ENCODE peak calls at places on chromosomes 2 and 18, in seven cellular contexts. O is transverse colon, A is A549, M is stomach, Q is HepG2, G is ovary, E is SK-N-SH. K is an unnamed sample. For H3K4me1, the result is how much of the 10 kb centered on the place peaks cover.

GRCh38 chr18:58431215-58431614 is 197.7 kb downstream of the ALPK2 start:
- DNase-seq in O (no peak), A (no peak), M (no peak), Q (no peak), G (no peak), E (no peak), K (no peak)

GRCh38 chr2:149389506-149390167 is 59.2 kb downstream of the LYPD6 start:
- DNase-seq in O (no peak), A (no peak), M (no peak), Q (no peak), G (no peak), E (peak), K (no peak)

GRCh38 chr2:147030966-147031760 is 813.7 kb upstream of the ACVR2A start:
- DNase-seq in O (no peak), A (no peak), M (no peak), Q (no peak), G (no peak), E (no peak), K (no peak)

GRCh38 chr2:222903234-222904220 is 42.7 kb downstream of the ACSL3 start:
- DNase-seq in O (peak), A (peak), M (peak), Q (peak), G (no peak), E (peak), K (no peak)

GRCh38 chr2:1099418-1099817 is 148.8 kb downstream of the SNTG2 start:
- DNase-seq in O (no peak), A (no peak), M (no peak), Q (no peak), G (no peak), E (no peak), K (no peak)

GRCh38 chr2:229779650-229780049 is 65.3 kb upstream of the DNER start:
- DNase-seq in O (no peak), A (no peak), M (no peak), Q (no peak), G (no peak), E (no peak), K (no peak)

GRCh38 chr2:27762951-27763906 is 8.3 kb upstream of the MRPL33 start:
- DNase-seq in O (no peak), A (no peak), M (no peak), Q (peak), G (no peak), E (no peak), K (no peak)

GRCh38 chr2:11875481-11875880 is 129.0 kb downstream of the LPIN1 start:
- DNase-seq in O (no peak), A (no peak), M (no peak), Q (no peak), G (no peak), E (no peak), K (no peak)

GRCh38 chr2:124867247-124867646 is 842.2 kb downstream of the CNTNAP5 start:
- DNase-seq in O (no peak), A (no peak), M (no peak), Q (no peak), G (no peak), E (no peak), K (no peak)

GRCh38 chr2:118936286-118936685 is 5.7 kb upstream of the MARCO start:
- DNase-seq in O (no peak), A (no peak), M (no peak), Q (no peak), G (no peak), E (no peak), K (no peak)

GRCh38 chr2:181574321-181574720 is 82.6 kb downstream of the CERKL start:
- DNase-seq in O (no peak), A (no peak), M (no peak), Q (no peak), G (no peak), E (no peak), K (no peak)

GRCh38 chr2:138485019-138485418 is 16.6 kb upstream of the SPOPL start:
- DNase-seq in O (no peak), A (no peak), M (no peak), Q (no peak), G (no peak), E (no peak), K (no peak)

GRCh38 chr2:134401789-134402188 is 147.9 kb downstream of the MGAT5 start:
- DNase-seq in O (no peak), A (no peak), M (no peak), Q (no peak), G (no peak), E (no peak), K (no peak)

GRCh38 chr2:169360984-169361705 is 1.2 kb downstream of the LRP2 start:
- DNase-seq in O (no peak), A (no peak), M (no peak), Q (no peak), G (no peak), E (peak), K (no peak)

GRCh38 chr18:416928-417327 is 83.6 kb downstream of the COLEC12 start:
- DNase-seq in O (no peak), A (no peak), M (no peak), Q (no peak), G (no peak), E (no peak), K (no peak)

GRCh38 chr18:417495-417894 is 83.0 kb downstream of the COLEC12 start:
- DNase-seq in O (no peak), A (no peak), M (no peak), Q (no peak), G (no peak), E (no peak), K (no peak)

GRCh38 chr18:413263-413662 is 87.2 kb downstream of the COLEC12 start:
- DNase-seq in O (no peak), A (no peak), M (no peak), Q (no peak), G (no peak), E (no peak), K (no peak)

GRCh38 chr18:415627-416612 is 84.6 kb downstream of the COLEC12 start:
- DNase-seq in O (no peak), A (no peak), M (no peak), Q (no peak), G (no peak), E (no peak), K (no peak)

DNA sequence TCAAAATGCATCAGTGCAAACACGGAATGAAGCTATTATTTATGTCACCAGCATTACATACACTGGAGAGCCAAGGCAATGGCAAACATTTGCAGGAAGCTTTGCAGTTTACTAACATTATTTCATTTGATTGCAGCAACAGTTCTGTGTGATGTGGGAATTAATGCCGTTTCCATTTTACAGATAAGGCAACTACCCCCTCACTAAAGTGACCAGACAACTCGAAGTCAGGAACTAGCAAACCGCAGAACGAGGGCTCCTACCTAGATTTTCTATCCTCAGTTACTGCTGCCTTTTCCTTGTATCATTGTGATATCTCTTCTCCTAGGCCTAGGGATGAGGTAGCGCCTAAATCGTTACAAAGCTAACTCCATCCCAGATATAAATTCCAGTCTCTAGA is 85.5 kb downstream of the COLEC12 start:
- DNase-seq in O (no peak), A (no peak), M (no peak), Q (no peak), G (no peak), E (no peak), K (no peak)
- H3K4me1 ChIP-seq in O (under half), A (under half), M (under half), Q (under half), G (under half), E (under half), K (under half)

DNA sequence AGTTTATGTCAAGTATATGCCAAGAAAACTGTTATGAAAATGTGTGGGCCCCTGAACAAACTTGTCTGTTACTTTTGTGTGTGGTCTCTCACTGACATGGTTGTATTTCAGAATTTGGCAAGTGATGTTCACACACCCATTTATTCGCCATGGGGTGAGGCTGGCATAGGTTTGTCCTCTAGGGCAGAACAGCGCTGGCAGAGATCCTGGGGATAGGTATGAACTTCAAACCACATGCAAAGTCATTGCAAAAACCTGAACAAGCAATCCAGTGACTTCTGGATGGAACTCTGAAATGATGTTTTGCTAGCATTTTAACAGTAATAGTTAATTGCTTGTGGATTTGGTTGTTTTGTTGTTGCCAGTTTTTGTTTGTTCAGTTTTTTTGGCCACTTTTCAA is 78.4 kb downstream of the MDH1 start:
- DNase-seq in O (no peak), A (no peak), M (no peak), Q (no peak), G (no peak), E (no peak), K (no peak)
- TF ChIP-seq EP300 in O (no peak), A (no peak), M (no peak), Q (no peak), G (no peak), E (no peak), K (no peak)

DNA sequence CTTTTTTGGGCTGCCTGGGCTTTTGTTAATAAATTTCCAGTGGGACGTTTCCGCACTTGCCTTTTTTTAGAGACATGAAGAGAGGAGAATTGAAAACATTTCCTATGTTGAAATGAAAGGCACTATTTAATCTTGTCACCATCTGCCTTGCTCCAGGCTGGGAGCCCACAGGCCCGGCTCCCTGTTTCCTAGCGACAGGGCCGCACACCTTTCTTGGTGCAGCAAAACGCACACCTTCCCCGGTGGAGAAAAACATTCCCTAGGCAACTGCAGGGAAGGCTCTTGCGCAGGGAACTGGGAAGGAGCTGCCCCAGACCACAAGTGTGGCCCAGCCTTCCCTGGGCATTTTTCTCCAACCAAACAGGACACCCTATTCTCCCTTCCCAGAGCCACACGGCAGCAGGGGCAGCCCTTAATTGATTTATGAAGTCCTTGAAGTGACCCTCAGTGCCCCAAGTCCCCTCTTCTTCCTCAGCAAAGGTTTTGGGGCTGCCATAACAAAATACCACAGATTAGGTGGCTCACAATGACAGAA is 132.9 kb upstream of the MSH6 start:
- DNase-seq in O (no peak), A (no peak), M (no peak), Q (no peak), G (no peak), E (no peak), K (no peak)
- H3K4me1 ChIP-seq in O (under half), A (under half), M (under half), Q (under half), G (under half), E (under half), K (under half)

GRCh38 chr2:218370410-218371063 is 11.5 kb upstream of the SLC11A1 start:
- DNase-seq in O (peak), A (no peak), M (peak), Q (peak), G (no peak), E (no peak), K (peak)
- TF ChIP-seq EP300 in O (peak), A (no peak), M (peak), Q (no peak), G (peak), E (no peak), K (peak)

DNA sequence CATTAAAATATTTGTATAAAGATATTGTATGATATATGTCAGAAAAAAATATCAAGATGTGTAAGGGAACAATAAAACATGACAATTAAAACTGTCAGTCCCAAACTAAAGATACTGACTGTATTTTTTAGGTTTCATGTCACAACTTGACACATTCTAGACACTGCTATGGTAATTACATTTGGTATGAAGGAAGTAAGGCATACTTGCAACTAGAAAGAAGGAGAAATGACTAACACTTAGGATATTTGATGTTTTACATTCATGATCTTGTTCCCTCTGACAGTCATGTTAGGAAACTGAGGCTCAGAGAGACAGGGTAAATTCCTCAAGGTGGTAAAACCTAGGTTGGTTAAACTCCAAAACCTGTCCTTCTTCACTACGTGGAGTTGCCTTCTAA is 68.3 kb downstream of the TMEFF2 start:
- DNase-seq in O (no peak), A (no peak), M (no peak), Q (no peak), G (no peak), E (no peak), K (no peak)
- H3K4me1 ChIP-seq in O (under half), A (under half), M (under half), Q (under half), G (under half), E (under half), K (under half)

GRCh38 chr2:238761802-238762373 is 86.0 kb upstream of the TWIST2 start:
- DNase-seq in O (no peak), A (no peak), M (no peak), Q (no peak), G (no peak), E (no peak), K (no peak)
- TF ChIP-seq EP300 in O (no peak), A (no peak), M (no peak), Q (no peak), G (no peak), E (no peak), K (no peak)

GRCh38 chr2:173935305-173935704 is 29.9 kb downstream of the SP3 start:
- DNase-seq in O (no peak), A (no peak), M (no peak), Q (no peak), G (no peak), E (no peak), K (no peak)
- H3K4me1 ChIP-seq in O (under half), A (under half), M (half or more), Q (under half), G (under half), E (under half), K (half or more)

GRCh38 chr2:178479275-178479616 is 846 bp upstream of the FKBP7 start:
- DNase-seq in O (no peak), A (no peak), M (no peak), Q (no peak), G (no peak), E (no peak), K (no peak)

GRCh38 chr2:178482437-178482836 is 2.2 kb downstream of the PLEKHA3 start:
- DNase-seq in O (no peak), A (no peak), M (no peak), Q (no peak), G (no peak), E (no peak), K (no peak)

GRCh38 chr2:178478442-178479274 is at the start of gene FKBP7:
- DNase-seq in O (peak), A (peak), M (peak), Q (peak), G (peak), E (peak), K (peak)

GRCh38 chr2:178479758-178480226 is 465 bp upstream of the PLEKHA3 start:
- DNase-seq in O (no peak), A (no peak), M (no peak), Q (no peak), G (no peak), E (no peak), K (peak)

GRCh38 chr2:178480227-178481181 is at the start of gene PLEKHA3:
- DNase-seq in O (peak), A (peak), M (peak), Q (peak), G (peak), E (peak), K (peak)
- TF ChIP-seq EP300 in O (no peak), A (no peak), M (no peak), Q (no peak), G (no peak), E (no peak), K (no peak)

GRCh38 chr2:72827999-72828646 is 2.3 kb upstream of the EXOC6B start:
- DNase-seq in O (no peak), A (no peak), M (no peak), Q (peak), G (no peak), E (no peak), K (no peak)
- H3K4me1 ChIP-seq in O (under half), A (under half), M (under half), Q (under half), G (under half), E (under half), K (under half)

GRCh38 chr18:44737623-44738022 is 56.9 kb downstream of the SETBP1 start:
- DNase-seq in O (no peak), A (no peak), M (no peak), Q (no peak), G (no peak), E (no peak), K (peak)

GRCh38 chr18:44740000-44740399 is 59.3 kb downstream of the SETBP1 start:
- DNase-seq in O (no peak), A (no peak), M (no peak), Q (no peak), G (no peak), E (no peak), K (no peak)

GRCh38 chr18:44735071-44735470 is 54.4 kb downstream of the SETBP1 start:
- DNase-seq in O (no peak), A (no peak), M (no peak), Q (no peak), G (no peak), E (no peak), K (no peak)

GRCh38 chr18:44733754-44734465 is 53.2 kb downstream of the SETBP1 start:
- DNase-seq in O (no peak), A (no peak), M (no peak), Q (no peak), G (no peak), E (no peak), K (no peak)

DNA sequence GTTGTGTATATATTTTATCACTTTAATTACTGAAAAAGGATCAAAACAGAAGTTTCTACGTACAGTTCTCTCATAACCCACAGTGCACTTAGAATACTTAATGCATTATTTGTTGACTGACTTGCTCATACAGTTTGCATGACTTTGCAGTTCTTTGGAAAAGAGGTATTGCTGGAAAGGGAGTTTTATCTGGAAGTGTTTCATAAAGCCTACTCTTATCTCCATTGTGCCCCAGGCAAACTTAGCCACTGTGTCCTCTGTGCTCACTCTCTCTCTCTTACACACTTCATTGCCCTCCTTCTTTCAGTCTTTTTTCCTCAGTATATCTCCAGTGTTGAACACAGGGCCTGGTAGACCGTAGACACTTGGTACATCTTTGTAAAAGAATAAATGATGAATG is 56.0 kb downstream of the SETBP1 start:
- DNase-seq in O (no peak), A (no peak), M (no peak), Q (no peak), G (no peak), E (no peak), K (no peak)
- TF ChIP-seq EP300 in O (no peak), A (no peak), M (no peak), Q (no peak), G (no peak), E (no peak), K (no peak)

K was measured in sigmoid colon.